ENCODE peak calls at places on chromosomes 3 and 15, in seven cellular contexts. E is K562, T is hepatocyte, X is GM23248, K is PC-9, B is neural progenitor cell, C is MM.1S. V is an unnamed sample.

GRCh38 chr3:156859578-156859977 is 33.4 kb downstream of the LEKR1 start:
- DNase-seq in E (no peak), T (no peak), X (no peak), K (no peak), B (no peak), C (no peak), V (no peak)

GRCh38 chr15:71386448-71387236 is 271.4 kb downstream of the THSD4 start:
- DNase-seq in E (no peak), T (peak; percentile 37), X (no peak), K (no peak), B (peak; percentile 43), C (peak; percentile 40), V (no peak)

GRCh38 chr3:172106989-172107388 is 67.6 kb downstream of the FNDC3B start:
- DNase-seq in E (peak; percentile 24), T (no peak), X (no peak), K (no peak), B (no peak), C (peak; percentile 99), V (no peak)

GRCh38 chr3:166527325-166527724 is 690.1 kb upstream of the BCHE start:
- DNase-seq in E (no peak), T (no peak), X (no peak), K (no peak), B (no peak), C (no peak), V (peak; percentile 67)

GRCh38 chr3:25678581-25678980 is 13.9 kb upstream of the TOP2B start:
- DNase-seq in E (no peak), T (no peak), X (no peak), K (no peak), B (no peak), C (no peak), V (peak; percentile 12)

GRCh38 chr3:68957895-68958294 is 25.5 kb upstream of the TAFA4 start:
- DNase-seq in E (no peak), T (no peak), X (no peak), K (no peak), B (no peak), C (no peak), V (no peak)

GRCh38 chr3:114362815-114363214 is 69.0 kb downstream of the TIGIT start:
- DNase-seq in E (no peak), T (peak; percentile 17), X (peak; percentile 68), K (no peak), B (no peak), C (peak; percentile 46), V (peak; percentile 46)

GRCh38 chr3:34859741-34860140 is 779.6 kb upstream of the ARPP21 start:
- DNase-seq in E (no peak), T (no peak), X (no peak), K (no peak), B (no peak), C (no peak), V (no peak)

GRCh38 chr3:8460815-8461482 is 40.7 kb upstream of the LMCD1 start:
- DNase-seq in E (no peak), T (no peak), X (peak; percentile 89), K (no peak), B (no peak), C (no peak), V (peak; percentile 94)

GRCh38 chr3:15645740-15646490 is 44.4 kb downstream of the BTD start:
- DNase-seq in E (no peak), T (peak; percentile 68), X (peak; percentile 92), K (peak; percentile 84), B (no peak), C (no peak), V (peak; percentile 81)

GRCh38 chr15:66855039-66855438 is 153.0 kb downstream of the SMAD6 start:
- DNase-seq in E (no peak), T (no peak), X (peak; percentile 40), K (no peak), B (no peak), C (no peak), V (no peak)

GRCh38 chr3:132315851-132316250 is 1.4 kb upstream of the ACP3 start:
- DNase-seq in E (no peak), T (no peak), X (peak; percentile 57), K (no peak), B (no peak), C (no peak), V (peak; percentile 33)

GRCh38 chr15:42716125-42716524 is 20.8 kb downstream of the CDAN1 start:
- DNase-seq in E (peak; percentile 3), T (no peak), X (no peak), K (no peak), B (no peak), C (no peak), V (no peak)

GRCh38 chr3:190911382-190911781 is 48.9 kb upstream of the GMNC start:
- DNase-seq in E (no peak), T (no peak), X (no peak), K (no peak), B (peak; percentile 70), C (no peak), V (no peak)

GRCh38 chr15:47349179-47349578 is 368.1 kb upstream of the SEMA6D start:
- DNase-seq in E (no peak), T (no peak), X (no peak), K (no peak), B (no peak), C (no peak), V (no peak)

GRCh38 chr3:61172684-61173083 is 78.6 kb downstream of the FHIT start:
- DNase-seq in E (no peak), T (no peak), X (no peak), K (peak; percentile 1), B (peak; percentile 62), C (no peak), V (no peak)

GRCh38 chr3:106711650-106712049 is 665.6 kb upstream of the CCDC54 start:
- DNase-seq in E (no peak), T (no peak), X (peak; percentile 60), K (no peak), B (no peak), C (peak; percentile 10), V (peak; percentile 63)

GRCh38 chr3:88742066-88742465 is 365.4 kb upstream of the EPHA3 start:
- DNase-seq in E (no peak), T (no peak), X (no peak), K (no peak), B (no peak), C (no peak), V (no peak)

GRCh38 chr15:90035095-90035834 is 34.1 kb downstream of the ZNF710 start:
- DNase-seq in E (no peak), T (peak; percentile 76), X (no peak), K (peak; percentile 88), B (no peak), C (no peak), V (peak; percentile 17)

GRCh38 chr3:188904670-188905069 is 267.1 kb upstream of the TPRG1 start:
- DNase-seq in E (no peak), T (peak; percentile 20), X (peak; percentile 70), K (peak; percentile 24), B (no peak), C (no peak), V (peak; percentile 57)

GRCh38 chr3:153749070-153749610 is 372.1 kb upstream of the ARHGEF26 start:
- DNase-seq in E (no peak), T (no peak), X (peak; percentile 14), K (no peak), B (no peak), C (no peak), V (peak; percentile 23)

GRCh38 chr3:48543271-48543866 is 13.2 kb downstream of the PFKFB4 start:
- DNase-seq in E (no peak), T (peak; percentile 2), X (no peak), K (peak; percentile 79), B (no peak), C (no peak), V (no peak)

GRCh38 chr3:150806436-150806835 is 43.5 kb upstream of the SIAH2 start:
- DNase-seq in E (no peak), T (no peak), X (no peak), K (no peak), B (peak; percentile 61), C (no peak), V (no peak)

GRCh38 chr3:98573231-98573728 is 20.1 kb downstream of the CPOX start:
- DNase-seq in E (no peak), T (peak; percentile 29), X (peak; percentile 48), K (no peak), B (peak; percentile 20), C (no peak), V (peak; percentile 54)

GRCh38 chr3:160451602-160452001 is 2.0 kb upstream of the TRIM59 start:
- DNase-seq in E (no peak), T (no peak), X (no peak), K (no peak), B (no peak), C (no peak), V (no peak)

DNA sequence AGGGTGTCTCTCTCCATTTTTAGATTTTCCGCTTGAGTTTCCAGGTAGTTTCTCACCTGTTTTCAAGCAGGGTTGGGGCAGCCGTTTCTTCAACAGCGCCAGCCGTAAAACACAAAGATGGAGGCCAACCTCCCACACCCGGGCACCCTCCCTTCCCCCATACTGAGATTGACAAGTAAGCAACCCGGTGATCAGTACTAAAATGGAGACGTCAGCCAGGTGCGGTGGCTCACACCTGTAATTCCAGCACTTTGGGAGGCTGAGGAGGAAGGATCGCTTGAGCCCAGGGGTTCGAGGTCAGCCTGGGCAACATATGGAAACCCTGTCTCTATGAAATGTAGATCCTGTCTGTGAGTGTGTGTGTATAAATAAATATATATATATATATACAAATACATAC is 903 bp upstream of the ZSCAN2 start:
- DNase-seq in E (no peak), T (no peak), X (no peak), K (no peak), B (no peak), C (no peak), V (no peak)
- H3K4me3 ChIP-seq in E (no peak overlapping the region), T (no peak overlapping the region), X (peak overlapping the region; percentile 91), K (peak overlapping the region; percentile 11), B (no peak overlapping the region), C (no peak overlapping the region), V (peak overlapping the region; percentile 90)

GRCh38 chr15:84983711-84984110 is 2.1 kb downstream of the PDE8A start:
- DNase-seq in E (no peak), T (no peak), X (peak; percentile 14), K (no peak), B (no peak), C (no peak), V (no peak)

GRCh38 chr15:84981711-84982300 is at the start of gene PDE8A:
- DNase-seq in E (peak; percentile 75), T (peak; percentile 71), X (peak; percentile 83), K (no peak), B (peak; percentile 76), C (peak; percentile 21), V (no peak)

GRCh38 chr15:84981054-84981710 is 474 bp upstream of the PDE8A start:
- DNase-seq in E (peak; percentile 96), T (peak; percentile 98), X (peak; percentile 97), K (peak; percentile 97), B (peak; percentile 95), C (peak; percentile 98), V (peak; percentile 97)

GRCh38 chr15:84983299-84983698 is 1.6 kb downstream of the PDE8A start:
- DNase-seq in E (no peak), T (no peak), X (peak; percentile 21), K (no peak), B (no peak), C (no peak), V (no peak)

GRCh38 chr15:84982301-84982920 is 755 bp downstream of the PDE8A start:
- DNase-seq in E (peak; percentile 38), T (peak; percentile 68), X (peak; percentile 65), K (peak; percentile 20), B (peak; percentile 53), C (no peak), V (peak; percentile 24)
- TF ChIP-seq EZH2 in E (no peak), T (no peak), X (no peak), K (no peak), B (peak; percentile 85), C (no peak), V (no peak)

GRCh38 chr3:169041677-169042171 is 621.8 kb downstream of the MECOM start:
- DNase-seq in E (no peak), T (peak; percentile 41), X (peak; percentile 88), K (no peak), B (peak; percentile 21), C (no peak), V (peak; percentile 84)
- H3K4me3 ChIP-seq in E (no peak overlapping the region), T (no peak overlapping the region), X (peak overlapping the region; percentile 44), K (no peak overlapping the region), B (no peak overlapping the region), C (no peak overlapping the region), V (no peak overlapping the region)

GRCh38 chr3:42265059-42265991 is 660 bp downstream of the CCK start:
- DNase-seq in E (no peak), T (no peak), X (no peak), K (no peak), B (no peak), C (no peak), V (no peak)
- TF ChIP-seq EZH2 in E (no peak), T (no peak), X (peak; percentile 95), K (no peak), B (no peak), C (no peak), V (peak; percentile 99)